ENCODE peak calls at places on chromosomes 4 and X, in nine cellular contexts. K is AG09309, W is GM20000, B is AG04449, L is B cell, D is K562, A is heart left ventricle, C is pancreas, I is GM13976. H is an unnamed sample.
A peak's percentile ranks its signal among the peaks of the same experiment; 100 is the strongest.

GRCh38 chr4:15066140-15066539 is 63.9 kb downstream of the CPEB2 start:
- DNase-seq in K (no peak), W (no peak), B (no peak), L (no peak), D (no peak), A (no peak), C (no peak), I (no peak), H (no peak)

GRCh38 chr4:121397434-121397833 is 16.6 kb upstream of the QRFPR start:
- DNase-seq in K (no peak), W (no peak), B (no peak), L (no peak), D (no peak), A (no peak), C (no peak), I (no peak), H (no peak)

GRCh38 chrX:21126661-21127060 is 247.6 kb upstream of the CNKSR2 start:
- DNase-seq in K (no peak), W (no peak), B (no peak), L (no peak), D (no peak), A (no peak), C (no peak), I (no peak), H (no peak)

GRCh38 chr4:123624959-123625358 is 228.4 kb downstream of the SPRY1 start:
- DNase-seq in K (no peak), W (no peak), B (no peak), L (no peak), D (no peak), A (no peak), C (no peak), I (no peak), H (no peak)

GRCh38 chrX:68490644-68491043 is 8.2 kb upstream of the YIPF6 start:
- DNase-seq in K (no peak), W (no peak), B (no peak), L (no peak), D (peak; percentile 53), A (no peak), C (no peak), I (no peak), H (no peak)

GRCh38 chr4:125187621-125188176 is 127.1 kb upstream of the FAT4 start:
- DNase-seq in K (peak; percentile 11), W (no peak), B (no peak), L (no peak), D (no peak), A (peak; percentile 27), C (no peak), I (no peak), H (no peak)

GRCh38 chr4:150217192-150217591 is 138.9 kb downstream of the DCLK2 start:
- DNase-seq in K (peak; percentile 72), W (no peak), B (no peak), L (no peak), D (no peak), A (no peak), C (no peak), I (no peak), H (no peak)

GRCh38 chr4:119010909-119011606 is 122.4 kb downstream of the SYNPO2 start:
- DNase-seq in K (no peak), W (no peak), B (no peak), L (no peak), D (no peak), A (no peak), C (no peak), I (no peak), H (no peak)

GRCh38 chrX:150482537-150483217 is 85.7 kb upstream of the MTM1 start:
- DNase-seq in K (peak; percentile 10), W (peak; percentile 9), B (no peak), L (no peak), D (peak; percentile 38), A (no peak), C (peak; percentile 29), I (no peak), H (no peak)

GRCh38 chrX:95059909-95060308 is 1385.9 kb downstream of the FAM133A start:
- DNase-seq in K (no peak), W (no peak), B (no peak), L (no peak), D (no peak), A (no peak), C (no peak), I (no peak), H (no peak)

GRCh38 chrX:107025538-107025937 is 25.5 kb upstream of the MORC4 start:
- DNase-seq in K (no peak), W (peak; percentile 6), B (no peak), L (no peak), D (peak; percentile 23), A (no peak), C (no peak), I (peak; percentile 9), H (no peak)

GRCh38 chr4:38920186-38920585 is 52.6 kb downstream of the FAM114A1 start:
- DNase-seq in K (no peak), W (no peak), B (no peak), L (no peak), D (no peak), A (no peak), C (no peak), I (no peak), H (no peak)

GRCh38 chrX:86002076-86002896 is 45.1 kb downstream of the CHM start:
- DNase-seq in K (no peak), W (no peak), B (no peak), L (no peak), D (peak; percentile 11), A (no peak), C (no peak), I (no peak), H (no peak)

GRCh38 chrX:110417128-110417527 is 58.5 kb downstream of the RTL9 start:
- DNase-seq in K (no peak), W (no peak), B (no peak), L (no peak), D (no peak), A (no peak), C (no peak), I (no peak), H (no peak)

GRCh38 chr4:110005461-110006056 is 92.9 kb downstream of the EGF start:
- DNase-seq in K (peak; percentile 52), W (peak; percentile 67), B (peak; percentile 41), L (no peak), D (peak; percentile 57), A (no peak), C (no peak), I (peak; percentile 65), H (no peak)

GRCh38 chrX:69615779-69616519 is at the start of gene EDA:
- DNase-seq in K (no peak), W (peak; percentile 8), B (no peak), L (no peak), D (peak; percentile 76), A (peak; percentile 88), C (peak; percentile 88), I (peak; percentile 30), H (no peak)

GRCh38 chrX:69616520-69617203 is 749 bp downstream of the EDA start:
- DNase-seq in K (no peak), W (no peak), B (no peak), L (no peak), D (no peak), A (peak; percentile 8), C (peak; percentile 33), I (peak; percentile 6), H (no peak)

GRCh38 chrX:69614896-69615295 is 1.0 kb upstream of the EDA start:
- DNase-seq in K (no peak), W (no peak), B (no peak), L (no peak), D (no peak), A (peak; percentile 20), C (no peak), I (no peak), H (no peak)

GRCh38 chrX:69615323-69615722 is 590 bp upstream of the EDA start:
- DNase-seq in K (no peak), W (no peak), B (no peak), L (no peak), D (no peak), A (peak; percentile 4), C (no peak), I (no peak), H (no peak)

GRCh38 chrX:69618803-69619202 is 2.9 kb downstream of the EDA start:
- DNase-seq in K (no peak), W (peak; percentile 11), B (no peak), L (no peak), D (no peak), A (peak; percentile 5), C (peak; percentile 24), I (no peak), H (no peak)
- TF ChIP-seq CTCF in K (peak; percentile 46), W (no peak), B (no peak), L (peak; percentile 13), D (peak; percentile 4), A (peak; percentile 64), C (peak; percentile 8), I (no peak), H (peak; percentile 11)

GRCh38 chr4:174118171-174118570 is 165.3 kb downstream of the FBXO8 start:
- DNase-seq in K (no peak), W (no peak), B (no peak), L (no peak), D (peak; percentile 7), A (no peak), C (no peak), I (no peak), H (no peak)

GRCh38 chr4:174122705-174123104 is 160.8 kb downstream of the FBXO8 start:
- DNase-seq in K (no peak), W (no peak), B (no peak), L (no peak), D (no peak), A (no peak), C (no peak), I (no peak), H (no peak)

GRCh38 chr4:174119818-174120217 is 163.6 kb downstream of the FBXO8 start:
- DNase-seq in K (no peak), W (no peak), B (no peak), L (no peak), D (no peak), A (no peak), C (no peak), I (no peak), H (no peak)

GRCh38 chr4:174119051-174119450 is 164.4 kb downstream of the FBXO8 start:
- DNase-seq in K (peak; percentile 29), W (no peak), B (no peak), L (no peak), D (no peak), A (no peak), C (no peak), I (no peak), H (no peak)

GRCh38 chr4:174120446-174121142 is 162.9 kb downstream of the FBXO8 start:
- DNase-seq in K (peak; percentile 31), W (peak; percentile 28), B (peak; percentile 19), L (no peak), D (peak; percentile 59), A (peak; percentile 53), C (peak; percentile 42), I (peak; percentile 42), H (no peak)
- TF ChIP-seq CTCF in K (peak; percentile 58), W (peak; percentile 29), B (peak; percentile 31), L (peak; percentile 48), D (peak; percentile 66), A (peak; percentile 64), C (no peak), I (peak; percentile 48), H (peak; percentile 61)

GRCh38 chr4:134465417-134465816 is 263.8 kb upstream of the PABPC4L start:
- DNase-seq in K (no peak), W (no peak), B (no peak), L (no peak), D (no peak), A (no peak), C (no peak), I (no peak), H (no peak)
- TF ChIP-seq CTCF in K (no peak), W (no peak), B (no peak), L (no peak), D (no peak), A (no peak), C (no peak), I (no peak), H (no peak)

GRCh38 chr4:53702334-53703266 is 111.3 kb upstream of the LNX1 start:
- DNase-seq in K (no peak), W (peak; percentile 36), B (no peak), L (peak; percentile 70), D (no peak), A (peak; percentile 88), C (peak; percentile 31), I (peak; percentile 49), H (no peak)
- TF ChIP-seq CTCF in K (peak; percentile 18), W (no peak), B (no peak), L (no peak), D (no peak), A (peak; percentile 24), C (no peak), I (no peak), H (no peak)

H was measured in CD14-positive monocyte.